ENCODE peak calls at places on chromosomes 13 and 19, in seven cellular contexts. W is NCI-H460; X is AG10803; K is renal cortical epithelial cell; H is glutamatergic neuron; D is GM23248; I is stimulated activated CD8-positive, alpha-beta memory T cell treated with anti-CD3 and anti-CD28 coated beads, Interleukin-4, amount 100 ng/mL, for 24 hours. Z is an unnamed sample.

GRCh38 chr13:91809161-91809560 is 410.7 kb downstream of the GPC5 start:
- DNase-seq in K (no peak), X (no peak), I (no peak), W (no peak), H (no peak), D (no peak), Z (no peak)

GRCh38 chr19:17510220-17510993 is 1.0 kb upstream of the PGLS start:
- DNase-seq in H (no peak), W (no peak), X (peak; percentile 33), I (no peak), D (peak; percentile 44), K (no peak), Z (no peak)

GRCh38 chr13:99968521-99969367 is 2.8 kb downstream of the ZIC5 start:
- DNase-seq in I (no peak), K (no peak), D (peak; percentile 53), W (no peak), X (no peak), H (no peak), Z (peak; percentile 55)

GRCh38 chr19:5369962-5370367 is 29.4 kb upstream of the PTPRS start:
- DNase-seq in D (peak; percentile 46), I (peak; percentile 55), H (peak; percentile 90), W (peak; percentile 23), X (no peak), K (no peak), Z (peak; percentile 59)

GRCh38 chr19:22901431-22902130 is 69.5 kb downstream of the ZNF723 start:
- DNase-seq in I (no peak), H (no peak), W (no peak), X (no peak), K (no peak), D (no peak), Z (no peak)

GRCh38 chr13:35621989-35622388 is 145.5 kb upstream of the MAB21L1 start:
- DNase-seq in X (peak; percentile 52), K (peak; percentile 38), D (peak; percentile 72), W (no peak), H (no peak), I (no peak), Z (peak; percentile 24)

GRCh38 chr19:57231686-57232085 is 863 bp downstream of the AURKC start:
- DNase-seq in X (no peak), H (no peak), I (no peak), W (no peak), D (no peak), K (no peak), Z (no peak)

GRCh38 chr13:37984357-37984756 is 114.8 kb upstream of the TRPC4 start:
- DNase-seq in K (no peak), D (no peak), W (no peak), H (no peak), I (no peak), X (no peak), Z (no peak)

GRCh38 chr13:72145383-72145782 is 278.4 kb upstream of the DACH1 start:
- DNase-seq in D (no peak), X (peak; percentile 11), I (no peak), H (no peak), W (no peak), K (no peak), Z (no peak)

GRCh38 chr13:27353166-27353583 is 71.2 kb upstream of the GTF3A start:
- DNase-seq in D (peak; percentile 40), X (peak; percentile 18), W (no peak), K (peak; percentile 61), I (no peak), H (no peak), Z (peak; percentile 36)

GRCh38 chr13:46182491-46182877 is 507 bp upstream of the LCP1 start:
- DNase-seq in I (no peak), W (no peak), H (no peak), D (no peak), K (no peak), X (no peak), Z (no peak)

GRCh38 chr13:21344662-21345176 is 114.4 kb downstream of the ZDHHC20 start:
- DNase-seq in D (no peak), W (no peak), I (no peak), X (no peak), K (no peak), H (no peak), Z (no peak)

GRCh38 chr19:56273563-56274117 is 1.1 kb downstream of the EDDM13 start:
- DNase-seq in H (no peak), D (peak; percentile 31), I (no peak), X (peak; percentile 24), K (no peak), W (no peak), Z (peak; percentile 16)

GRCh38 chr19:41263850-41264580 is at the start of gene HNRNPUL1:
- DNase-seq in H (peak; percentile 97), W (peak; percentile 100), K (peak; percentile 100), I (peak; percentile 97), X (peak; percentile 100), D (peak; percentile 99), Z (peak; percentile 100)

GRCh38 chr19:18322318-18322758 is 538 bp downstream of the LSM4 start:
- DNase-seq in W (no peak), X (peak; percentile 59), D (peak; percentile 80), I (peak; percentile 29), H (peak; percentile 70), K (peak; percentile 50), Z (peak; percentile 74)

GRCh38 chr19:37505958-37506386 is 767 bp upstream of the ZNF793 start:
- DNase-seq in K (no peak), I (no peak), H (peak; percentile 14), X (no peak), W (no peak), D (no peak), Z (no peak)

GRCh38 chr19:16067205-16067938 is 8.9 kb upstream of the TPM4 start:
- DNase-seq in X (peak; percentile 88), H (no peak), K (no peak), D (peak; percentile 95), I (no peak), W (no peak), Z (peak; percentile 92)

GRCh38 chr13:25455146-25455545 is 83.4 kb downstream of the ATP8A2 start:
- DNase-seq in I (no peak), D (no peak), W (no peak), X (no peak), H (no peak), K (no peak), Z (no peak)

GRCh38 chr19:38033658-38034150 is 126.7 kb downstream of the SIPA1L3 start:
- DNase-seq in X (no peak), W (no peak), D (no peak), I (no peak), H (no peak), K (peak; percentile 53), Z (no peak)

GRCh38 chr19:34017024-34017423 is 155.3 kb upstream of the LSM14A start:
- DNase-seq in X (no peak), I (no peak), W (no peak), D (no peak), K (no peak), H (no peak), Z (no peak)

GRCh38 chr13:38902551-38902950 is 88.1 kb downstream of the STOML3 start:
- DNase-seq in D (no peak), K (no peak), I (no peak), H (no peak), X (no peak), W (no peak), Z (no peak)

GRCh38 chr19:42132030-42132628 is at the start of gene POU2F2:
- DNase-seq in X (no peak), W (no peak), K (no peak), I (peak; percentile 86), D (no peak), H (no peak), Z (peak; percentile 61)

GRCh38 chr13:111515648-111516047 is 195.2 kb downstream of the TEX29 start:
- DNase-seq in H (no peak), D (no peak), I (no peak), W (no peak), K (no peak), X (no peak), Z (no peak)

GRCh38 chr19:53158119-53158656 is 665 bp downstream of the ZNF347 start:
- DNase-seq in W (no peak), X (peak; percentile 16), K (peak; percentile 7), D (peak; percentile 69), I (peak; percentile 9), H (peak; percentile 49), Z (peak; percentile 50)

GRCh38 chr19:44741258-44741731 is 7.2 kb upstream of the BCL3 start:
- DNase-seq in W (no peak), H (no peak), I (no peak), K (no peak), X (peak; percentile 50), D (peak; percentile 53), Z (no peak)

GRCh38 chr13:60032836-60033235 is 130.9 kb downstream of the DIAPH3 start:
- DNase-seq in K (no peak), X (peak; percentile 64), D (no peak), H (no peak), I (no peak), W (no peak), Z (no peak)

GRCh38 chr13:78100481-78100880 is 181.8 kb upstream of the EDNRB start:
- DNase-seq in K (no peak), X (peak; percentile 10), D (peak; percentile 8), W (no peak), I (no peak), H (no peak), Z (peak; percentile 7)

GRCh38 chr19:5166262-5166661 is 174.3 kb downstream of the PTPRS start:
- DNase-seq in X (peak; percentile 77), I (no peak), H (no peak), K (peak; percentile 67), W (no peak), D (peak; percentile 87), Z (peak; percentile 54)

GRCh38 chr19:14413355-14413754 is 5.8 kb downstream of the DDX39A start:
- DNase-seq in D (no peak), X (no peak), I (no peak), K (no peak), W (no peak), H (no peak), Z (no peak)

GRCh38 chr19:8208710-8209110 is 460 bp upstream of the CERS4 start:
- DNase-seq in W (no peak), X (no peak), H (no peak), I (no peak), D (no peak), K (no peak), Z (no peak)

GRCh38 chr19:18672606-18673337 is 10.7 kb upstream of the CRTC1 start:
- DNase-seq in W (no peak), D (peak; percentile 43), K (no peak), H (no peak), X (peak; percentile 25), I (no peak), Z (peak; percentile 42)

Z was measured in GM03348.